ENCODE peak calls at places on chromosomes 7 and 10, in four cellular contexts. One of them, this sample, is unnamed.

GRCh38 chr7:75892634-75893272 is 13.9 kb downstream of the RHBDD2 start:
- DNase-seq in CD4-positive, alpha-beta memory T cell: no peak
- DNase-seq in left ventricle myocardium inferior: peak; percentile 70
- DNase-seq in SK-N-SH: no peak
- DNase-seq in this sample: no peak

GRCh38 chr7:2242541-2243482 is 786 bp downstream of the NUDT1 start:
- DNase-seq in CD4-positive, alpha-beta memory T cell: peak; percentile 8
- DNase-seq in left ventricle myocardium inferior: no peak
- DNase-seq in SK-N-SH: no peak
- DNase-seq in this sample: no peak

GRCh38 chr7:35848728-35849127 is 47.9 kb downstream of the SEPTIN7 start:
- DNase-seq in CD4-positive, alpha-beta memory T cell: no peak
- DNase-seq in left ventricle myocardium inferior: no peak
- DNase-seq in SK-N-SH: no peak
- DNase-seq in this sample: no peak

GRCh38 chr10:101829561-101830315 is 11.5 kb upstream of the OGA start:
- DNase-seq in CD4-positive, alpha-beta memory T cell: peak; percentile 67
- DNase-seq in left ventricle myocardium inferior: peak; percentile 45
- DNase-seq in SK-N-SH: peak; percentile 93
- DNase-seq in this sample: peak; percentile 72

GRCh38 chr7:110502893-110503465 is 587.9 kb upstream of the LRRN3 start:
- DNase-seq in CD4-positive, alpha-beta memory T cell: no peak
- DNase-seq in left ventricle myocardium inferior: no peak
- DNase-seq in SK-N-SH: no peak
- DNase-seq in this sample: no peak

GRCh38 chr7:74482629-74483401 is 29.1 kb downstream of the GTF2IRD1 start:
- DNase-seq in CD4-positive, alpha-beta memory T cell: no peak
- DNase-seq in left ventricle myocardium inferior: no peak
- DNase-seq in SK-N-SH: no peak
- DNase-seq in this sample: no peak

GRCh38 chr10:105063796-105064195 is 422.7 kb downstream of the SORCS3 start:
- DNase-seq in CD4-positive, alpha-beta memory T cell: no peak
- DNase-seq in left ventricle myocardium inferior: peak; percentile 18
- DNase-seq in SK-N-SH: peak; percentile 52
- DNase-seq in this sample: no peak

GRCh38 chr10:16787361-16787791 is 29.8 kb downstream of the RSU1 start:
- DNase-seq in CD4-positive, alpha-beta memory T cell: peak; percentile 78
- DNase-seq in left ventricle myocardium inferior: no peak
- DNase-seq in SK-N-SH: no peak
- DNase-seq in this sample: peak; percentile 59

GRCh38 chr7:2409745-2410414 is 6.5 kb downstream of the CHST12 start:
- DNase-seq in CD4-positive, alpha-beta memory T cell: no peak
- DNase-seq in left ventricle myocardium inferior: no peak
- DNase-seq in SK-N-SH: peak; percentile 57
- DNase-seq in this sample: no peak

GRCh38 chr10:18145652-18146051 is 5.4 kb downstream of the CACNB2 start:
- DNase-seq in CD4-positive, alpha-beta memory T cell: no peak
- DNase-seq in left ventricle myocardium inferior: no peak
- DNase-seq in SK-N-SH: no peak
- DNase-seq in this sample: no peak

GRCh38 chr10:17228081-17229015 is at the start of gene VIM:
- DNase-seq in CD4-positive, alpha-beta memory T cell: peak; percentile 79
- DNase-seq in left ventricle myocardium inferior: peak; percentile 88
- DNase-seq in SK-N-SH: peak; percentile 66
- DNase-seq in this sample: peak; percentile 68

GRCh38 chr10:80204801-80205477 is 398 bp downstream of the ANXA11 start:
- DNase-seq in CD4-positive, alpha-beta memory T cell: no peak
- DNase-seq in left ventricle myocardium inferior: peak; percentile 50
- DNase-seq in SK-N-SH: peak; percentile 81
- DNase-seq in this sample: peak; percentile 28

GRCh38 chr10:76397210-76397881 is 965.9 kb downstream of the LRMDA start:
- DNase-seq in CD4-positive, alpha-beta memory T cell: no peak
- DNase-seq in left ventricle myocardium inferior: peak; percentile 22
- DNase-seq in SK-N-SH: no peak
- DNase-seq in this sample: no peak

GRCh38 chr7:122155566-122155965 is 11.5 kb upstream of the AASS start:
- DNase-seq in CD4-positive, alpha-beta memory T cell: no peak
- DNase-seq in left ventricle myocardium inferior: no peak
- DNase-seq in SK-N-SH: no peak
- DNase-seq in this sample: no peak

GRCh38 chr10:89235073-89235798 is 16.3 kb downstream of the LIPA start:
- DNase-seq in CD4-positive, alpha-beta memory T cell: no peak
- DNase-seq in left ventricle myocardium inferior: peak; percentile 59
- DNase-seq in SK-N-SH: no peak
- DNase-seq in this sample: no peak

GRCh38 chr7:145156834-145157233 is 321.0 kb upstream of the TPK1 start:
- DNase-seq in CD4-positive, alpha-beta memory T cell: no peak
- DNase-seq in left ventricle myocardium inferior: no peak
- DNase-seq in SK-N-SH: no peak
- DNase-seq in this sample: no peak

GRCh38 chr7:55573234-55573504 is 867 bp upstream of the VOPP1 start:
- DNase-seq in CD4-positive, alpha-beta memory T cell: no peak
- DNase-seq in left ventricle myocardium inferior: no peak
- DNase-seq in SK-N-SH: no peak
- DNase-seq in this sample: no peak

GRCh38 chr7:66505531-66506451 is 122.9 kb upstream of the KCTD7 start:
- DNase-seq in CD4-positive, alpha-beta memory T cell: peak; percentile 26
- DNase-seq in left ventricle myocardium inferior: no peak
- DNase-seq in SK-N-SH: no peak
- DNase-seq in this sample: no peak

GRCh38 chr7:134660242-134660785 is 13.7 kb downstream of the BPGM start:
- DNase-seq in CD4-positive, alpha-beta memory T cell: no peak
- DNase-seq in left ventricle myocardium inferior: no peak
- DNase-seq in SK-N-SH: no peak
- DNase-seq in this sample: no peak

GRCh38 chr10:8044331-8044907 is 10.1 kb upstream of the GATA3 start:
- DNase-seq in CD4-positive, alpha-beta memory T cell: no peak
- DNase-seq in left ventricle myocardium inferior: no peak
- DNase-seq in SK-N-SH: peak; percentile 68
- DNase-seq in this sample: no peak

GRCh38 chr10:25522946-25523608 is 348.3 kb downstream of the GPR158 start:
- DNase-seq in CD4-positive, alpha-beta memory T cell: no peak
- DNase-seq in left ventricle myocardium inferior: no peak
- DNase-seq in SK-N-SH: peak; percentile 30
- DNase-seq in this sample: no peak

GRCh38 chr7:55212838-55213237 is 152.3 kb upstream of the LANCL2 start:
- DNase-seq in CD4-positive, alpha-beta memory T cell: no peak
- DNase-seq in left ventricle myocardium inferior: no peak
- DNase-seq in SK-N-SH: peak; percentile 74
- DNase-seq in this sample: no peak

GRCh38 chr7:5356751-5357119 is 66.9 kb downstream of the TNRC18 start:
- DNase-seq in CD4-positive, alpha-beta memory T cell: no peak
- DNase-seq in left ventricle myocardium inferior: no peak
- DNase-seq in SK-N-SH: no peak
- DNase-seq in this sample: no peak

GRCh38 chr7:24723178-24723530 is 34.1 kb downstream of the GSDME start:
- DNase-seq in CD4-positive, alpha-beta memory T cell: no peak
- DNase-seq in left ventricle myocardium inferior: no peak
- DNase-seq in SK-N-SH: no peak
- DNase-seq in this sample: no peak

GRCh38 chr7:95205821-95206220 is 118.5 kb downstream of the PON1 start:
- DNase-seq in CD4-positive, alpha-beta memory T cell: no peak
- DNase-seq in left ventricle myocardium inferior: no peak
- DNase-seq in SK-N-SH: no peak
- DNase-seq in this sample: no peak

GRCh38 chr10:129494740-129495139 is 27.7 kb downstream of the MGMT start:
- DNase-seq in CD4-positive, alpha-beta memory T cell: no peak
- DNase-seq in left ventricle myocardium inferior: no peak
- DNase-seq in SK-N-SH: no peak
- DNase-seq in this sample: no peak

GRCh38 chr10:100043796-100044195 is 34.0 kb upstream of the DNMBP start:
- DNase-seq in CD4-positive, alpha-beta memory T cell: no peak
- DNase-seq in left ventricle myocardium inferior: peak; percentile 63
- DNase-seq in SK-N-SH: no peak
- DNase-seq in this sample: no peak

GRCh38 chr7:75966209-75966961 is 28.0 kb downstream of the TMEM120A start:
- DNase-seq in CD4-positive, alpha-beta memory T cell: no peak
- DNase-seq in left ventricle myocardium inferior: peak; percentile 66
- DNase-seq in SK-N-SH: peak; percentile 53
- DNase-seq in this sample: no peak

GRCh38 chr7:135827391-135827790 is 78.8 kb upstream of the FAM180A start:
- DNase-seq in CD4-positive, alpha-beta memory T cell: no peak
- DNase-seq in left ventricle myocardium inferior: no peak
- DNase-seq in SK-N-SH: no peak
- DNase-seq in this sample: no peak

GRCh38 chr10:126673565-126673964 is 3.1 kb upstream of the C10orf90 start:
- DNase-seq in CD4-positive, alpha-beta memory T cell: no peak
- DNase-seq in left ventricle myocardium inferior: no peak
- DNase-seq in SK-N-SH: no peak
- DNase-seq in this sample: no peak

GRCh38 chr10:68406111-68406814 is 814 bp downstream of the RUFY2 start:
- DNase-seq in CD4-positive, alpha-beta memory T cell: no peak
- DNase-seq in left ventricle myocardium inferior: peak; percentile 48
- DNase-seq in SK-N-SH: peak; percentile 84
- DNase-seq in this sample: peak; percentile 16

GRCh38 chr7:41975854-41976253 is 261.2 kb downstream of the GLI3 start:
- DNase-seq in CD4-positive, alpha-beta memory T cell: no peak
- DNase-seq in left ventricle myocardium inferior: no peak
- DNase-seq in SK-N-SH: no peak
- DNase-seq in this sample: no peak

GRCh38 chr7:3201306-3201705 is 99.7 kb upstream of the SDK1 start:
- DNase-seq in CD4-positive, alpha-beta memory T cell: no peak
- DNase-seq in left ventricle myocardium inferior: no peak
- DNase-seq in SK-N-SH: no peak
- DNase-seq in this sample: no peak

GRCh38 chr10:97633921-97634320 is 621 bp upstream of the MORN4 start:
- DNase-seq in CD4-positive, alpha-beta memory T cell: peak; percentile 13
- DNase-seq in left ventricle myocardium inferior: no peak
- DNase-seq in SK-N-SH: no peak
- DNase-seq in this sample: no peak

GRCh38 chr7:91194841-91195240 is 69.4 kb upstream of the FZD1 start:
- DNase-seq in CD4-positive, alpha-beta memory T cell: no peak
- DNase-seq in left ventricle myocardium inferior: no peak
- DNase-seq in SK-N-SH: no peak
- DNase-seq in this sample: no peak

GRCh38 chr10:42734537-42734936 is 48.1 kb upstream of the BMS1 start:
- DNase-seq in CD4-positive, alpha-beta memory T cell: no peak
- DNase-seq in left ventricle myocardium inferior: no peak
- DNase-seq in SK-N-SH: no peak
- DNase-seq in this sample: no peak

GRCh38 chr7:155867734-155868400 is 55.6 kb upstream of the SHH start:
- DNase-seq in CD4-positive, alpha-beta memory T cell: no peak
- DNase-seq in left ventricle myocardium inferior: no peak
- DNase-seq in SK-N-SH: no peak
- DNase-seq in this sample: no peak

GRCh38 chr7:76086070-76086469 is 38.2 kb downstream of the MDH2 start:
- DNase-seq in CD4-positive, alpha-beta memory T cell: no peak
- DNase-seq in left ventricle myocardium inferior: no peak
- DNase-seq in SK-N-SH: no peak
- DNase-seq in this sample: no peak

GRCh38 chr7:158191671-158192070 is 396.0 kb downstream of the PTPRN2 start:
- DNase-seq in CD4-positive, alpha-beta memory T cell: no peak
- DNase-seq in left ventricle myocardium inferior: no peak
- DNase-seq in SK-N-SH: no peak
- DNase-seq in this sample: no peak
- H3K9me3 ChIP-seq in CD4-positive, alpha-beta memory T cell: no peaks in the 10 kb centered on the region
- H3K9me3 ChIP-seq in left ventricle myocardium inferior: peaks cover 26% of the 10 kb centered on the region
- H3K9me3 ChIP-seq in SK-N-SH: peaks cover 9% of the 10 kb centered on the region
- H3K9me3 ChIP-seq in this sample: peaks cover 2% of the 10 kb centered on the region

DNA sequence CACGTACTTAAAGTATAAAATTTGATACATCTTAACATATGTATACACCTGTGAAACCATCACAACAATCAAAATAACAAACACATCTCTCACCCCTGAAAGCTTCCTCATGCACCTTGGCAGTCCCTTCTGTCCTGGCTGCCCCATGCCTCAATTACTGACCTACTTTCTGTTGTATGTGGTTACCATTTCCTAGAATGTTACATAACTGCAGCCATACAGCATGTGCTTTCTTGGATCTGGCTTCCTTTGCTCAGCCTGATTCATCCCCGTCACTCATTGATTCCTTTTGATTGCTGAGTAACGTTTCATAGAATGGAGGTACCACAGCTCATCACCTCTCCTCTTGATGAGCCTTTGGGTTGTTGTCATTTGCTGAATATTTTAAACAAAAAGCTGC is 165.3 kb downstream of the CELF2 start:
- DNase-seq in CD4-positive, alpha-beta memory T cell: no peak
- DNase-seq in left ventricle myocardium inferior: no peak
- DNase-seq in SK-N-SH: no peak
- DNase-seq in this sample: no peak
- H3K9me3 ChIP-seq in CD4-positive, alpha-beta memory T cell: no peaks in the 10 kb centered on the region
- H3K9me3 ChIP-seq in left ventricle myocardium inferior: peaks cover 10% of the 10 kb centered on the region
- H3K9me3 ChIP-seq in SK-N-SH: peaks cover 12% of the 10 kb centered on the region
- H3K9me3 ChIP-seq in this sample: peaks cover 3% of the 10 kb centered on the region

GRCh38 chr7:158062661-158063060 is 525.0 kb downstream of the PTPRN2 start:
- DNase-seq in CD4-positive, alpha-beta memory T cell: no peak
- DNase-seq in left ventricle myocardium inferior: no peak
- DNase-seq in SK-N-SH: no peak
- DNase-seq in this sample: no peak
- H3K9me3 ChIP-seq in CD4-positive, alpha-beta memory T cell: no peaks in the 10 kb centered on the region
- H3K9me3 ChIP-seq in left ventricle myocardium inferior: peaks cover 14% of the 10 kb centered on the region
- H3K9me3 ChIP-seq in SK-N-SH: no peaks in the 10 kb centered on the region
- H3K9me3 ChIP-seq in this sample: no peaks in the 10 kb centered on the region

GRCh38 chr7:64628192-64628591 is 37.7 kb upstream of the ZNF107 start:
- DNase-seq in CD4-positive, alpha-beta memory T cell: no peak
- DNase-seq in left ventricle myocardium inferior: no peak
- DNase-seq in SK-N-SH: no peak
- DNase-seq in this sample: no peak
- H3K9me3 ChIP-seq in CD4-positive, alpha-beta memory T cell: no peaks in the 10 kb centered on the region
- H3K9me3 ChIP-seq in left ventricle myocardium inferior: no peaks in the 10 kb centered on the region
- H3K9me3 ChIP-seq in SK-N-SH: no peaks in the 10 kb centered on the region
- H3K9me3 ChIP-seq in this sample: no peaks in the 10 kb centered on the region

GRCh38 chr10:131698232-131698631 is 202.6 kb upstream of the PPP2R2D start:
- DNase-seq in CD4-positive, alpha-beta memory T cell: no peak
- DNase-seq in left ventricle myocardium inferior: no peak
- DNase-seq in SK-N-SH: no peak
- DNase-seq in this sample: no peak
- H3K9me3 ChIP-seq in CD4-positive, alpha-beta memory T cell: no peaks in the 10 kb centered on the region
- H3K9me3 ChIP-seq in left ventricle myocardium inferior: no peaks in the 10 kb centered on the region
- H3K9me3 ChIP-seq in SK-N-SH: no peaks in the 10 kb centered on the region
- H3K9me3 ChIP-seq in this sample: no peaks in the 10 kb centered on the region

GRCh38 chr7:157983442-157984137 is 604.0 kb downstream of the PTPRN2 start:
- DNase-seq in CD4-positive, alpha-beta memory T cell: no peak
- DNase-seq in left ventricle myocardium inferior: no peak
- DNase-seq in SK-N-SH: peak; percentile 84
- DNase-seq in this sample: no peak

GRCh38 chr7:157984138-157984913 is 603.3 kb downstream of the PTPRN2 start:
- DNase-seq in CD4-positive, alpha-beta memory T cell: no peak
- DNase-seq in left ventricle myocardium inferior: no peak
- DNase-seq in SK-N-SH: peak; percentile 75
- DNase-seq in this sample: no peak

GRCh38 chr7:157985636-157986035 is 602.0 kb downstream of the PTPRN2 start:
- DNase-seq in CD4-positive, alpha-beta memory T cell: no peak
- DNase-seq in left ventricle myocardium inferior: no peak
- DNase-seq in SK-N-SH: no peak
- DNase-seq in this sample: no peak

GRCh38 chr7:157986051-157986450 is 601.6 kb downstream of the PTPRN2 start:
- DNase-seq in CD4-positive, alpha-beta memory T cell: no peak
- DNase-seq in left ventricle myocardium inferior: no peak
- DNase-seq in SK-N-SH: no peak
- DNase-seq in this sample: no peak

GRCh38 chr7:157984914-157985163 is 602.8 kb downstream of the PTPRN2 start:
- DNase-seq in CD4-positive, alpha-beta memory T cell: no peak
- DNase-seq in left ventricle myocardium inferior: no peak
- DNase-seq in SK-N-SH: no peak
- DNase-seq in this sample: no peak
- H3K9me3 ChIP-seq in CD4-positive, alpha-beta memory T cell: no peaks in the 10 kb centered on the region
- H3K9me3 ChIP-seq in left ventricle myocardium inferior: no peaks in the 10 kb centered on the region
- H3K9me3 ChIP-seq in SK-N-SH: no peaks in the 10 kb centered on the region
- H3K9me3 ChIP-seq in this sample: no peaks in the 10 kb centered on the region

This sample was measured in T-helper 17 cell.